ENCODE peak calls at places on chromosomes 3 and 15, in four cellular contexts. N is activated naive CD8-positive, alpha-beta T cell treated with anti-CD3 and anti-CD28 coated beads, Interleukin-2, amount 50 U/mL, for 24 hours; P is CD8-positive, alpha-beta T cell; F is HuH-7. U is an unnamed sample.

GRCh38 chr15:90930861-90931629 is 1.3 kb downstream of the HDDC3 start:
- DNase-seq in P (no peak), F (no peak), N (peak), U (no peak)

GRCh38 chr3:14297305-14297704 is 105.1 kb upstream of the SLC6A6 start:
- DNase-seq in P (no peak), N (no peak), F (no peak), U (no peak)

GRCh38 chr15:61003683-61004299 is 225.3 kb downstream of the RORA start:
- DNase-seq in F (no peak), P (no peak), N (no peak), U (no peak)

GRCh38 chr3:105823149-105823866 is 45.5 kb downstream of the CBLB start:
- DNase-seq in N (no peak), P (no peak), F (no peak), U (no peak)

GRCh38 chr15:97991972-97992541 is 31.6 kb downstream of the ARRDC4 start:
- DNase-seq in N (no peak), P (no peak), F (no peak), U (no peak)

GRCh38 chr15:29538110-29538509 is 268.5 kb upstream of the NSMCE3 start:
- DNase-seq in F (no peak), N (no peak), P (no peak), U (no peak)

GRCh38 chr15:65804252-65804931 is 12.3 kb upstream of the DENND4A start:
- DNase-seq in N (no peak), P (no peak), F (no peak), U (no peak)

GRCh38 chr3:44890258-44890657 is 15.8 kb downstream of the TGM4 start:
- DNase-seq in F (no peak), P (no peak), N (no peak), U (no peak)

GRCh38 chr15:74383695-74384565 is 16.5 kb upstream of the CYP11A1 start:
- DNase-seq in N (peak), F (no peak), P (no peak), U (no peak)

GRCh38 chr3:172129868-172130751 is 90.7 kb downstream of the FNDC3B start:
- DNase-seq in P (peak), F (peak), N (peak), U (no peak)

GRCh38 chr15:77625376-77625775 is 7.3 kb downstream of the LINGO1 start:
- DNase-seq in P (no peak), F (no peak), N (no peak), U (no peak)

GRCh38 chr3:36648241-36649034 is 115.9 kb downstream of the DCLK3 start:
- DNase-seq in N (no peak), F (no peak), P (no peak), U (no peak)